ENCODE peak calls at places on chromosome X, in seven cellular contexts. L, Y, G, Q, N, X and Z are unnamed samples.

GRCh38 chrX:113833656-113834055 is 750.2 kb upstream of the HTR2C start:
- DNase-seq in L (no peak), Y (no peak), G (no peak), Q (no peak), N (no peak), X (no peak), Z (no peak)

GRCh38 chrX:101078716-101079115 is at the start of gene TMEM35A:
- DNase-seq in L (peak; percentile 19), Y (peak; percentile 16), G (peak; percentile 12), Q (no peak), N (peak; percentile 41), X (no peak), Z (peak; percentile 38)

GRCh38 chrX:48696301-48697181 is at the start of gene SUV39H1:
- DNase-seq in L (peak; percentile 94), Y (peak; percentile 87), G (no peak), Q (no peak), N (peak; percentile 86), X (peak; percentile 77), Z (peak; percentile 87)

GRCh38 chrX:136823175-136823574 is 42.4 kb upstream of the ARHGEF6 start:
- DNase-seq in L (no peak), Y (peak; percentile 37), G (no peak), Q (no peak), N (no peak), X (no peak), Z (no peak)

GRCh38 chrX:69503835-69504625 is at the start of gene NALF2:
- DNase-seq in L (peak; percentile 68), Y (peak; percentile 4), G (peak; percentile 40), Q (no peak), N (peak; percentile 76), X (no peak), Z (no peak)

GRCh38 chrX:139554991-139555675 is 24.6 kb downstream of the F9 start:
- DNase-seq in L (no peak), Y (no peak), G (no peak), Q (no peak), N (no peak), X (no peak), Z (no peak)

GRCh38 chrX:123330229-123330942 is 146.3 kb downstream of the GRIA3 start:
- DNase-seq in L (no peak), Y (no peak), G (no peak), Q (no peak), N (no peak), X (no peak), Z (no peak)

GRCh38 chrX:72348247-72348979 is 42.7 kb upstream of the CITED1 start:
- DNase-seq in L (no peak), Y (no peak), G (no peak), Q (no peak), N (no peak), X (no peak), Z (no peak)

GRCh38 chrX:17613979-17614572 is 123.2 kb upstream of the SCML1 start:
- DNase-seq in L (no peak), Y (peak; percentile 84), G (no peak), Q (no peak), N (peak; percentile 31), X (no peak), Z (peak; percentile 64)